ENCODE peak calls at places on chromosomes 6 and 20, in six cellular contexts. C is body of pancreas; F is left ventricle myocardium inferior; X is CD4-positive, alpha-beta T cell; I is cardiac muscle cell; W is psoas muscle. H is an unnamed sample.

GRCh38 chr6:36533321-36533720 is 14.0 kb downstream of the STK38 start:
- DNase-seq in I (no peak), F (no peak), W (no peak), C (no peak), X (no peak), H (no peak)

GRCh38 chr6:35833534-35833933 is 28.4 kb downstream of the LHFPL5 start:
- DNase-seq in F (no peak), X (no peak), W (no peak), I (no peak), C (no peak), H (no peak)

GRCh38 chr6:134223761-134224445 is 94.0 kb downstream of the SGK1 start:
- DNase-seq in I (no peak), F (no peak), X (no peak), C (no peak), W (no peak), H (no peak)

GRCh38 chr6:13383280-13384163 is 55.2 kb upstream of the TBC1D7 start:
- DNase-seq in W (no peak), I (no peak), F (no peak), X (no peak), C (peak), H (no peak)

GRCh38 chr6:20497200-20497820 is 36.9 kb upstream of the CDKAL1 start:
- DNase-seq in X (no peak), I (no peak), W (no peak), C (no peak), F (no peak), H (no peak)

GRCh38 chr6:36677059-36677749 is 1.3 kb upstream of the CDKN1A start:
- DNase-seq in C (no peak), W (no peak), I (no peak), X (no peak), F (no peak), H (no peak)

GRCh38 chr6:157242791-157243190 is 80.5 kb downstream of the TMEM242 start:
- DNase-seq in W (no peak), F (no peak), I (no peak), X (no peak), C (no peak), H (no peak)

GRCh38 chr6:159720708-159721107 is 6.6 kb upstream of the WTAP start:
- DNase-seq in F (no peak), W (no peak), X (peak), I (peak), C (peak), H (no peak)

GRCh38 chr6:112691289-112691688 is 344.2 kb downstream of the RFPL4B start:
- DNase-seq in F (no peak), I (no peak), C (no peak), W (no peak), X (no peak), H (no peak)

GRCh38 chr6:32047084-32047478 is 8.9 kb downstream of the CYP21A2 start:
- DNase-seq in I (no peak), F (peak), X (no peak), C (no peak), W (peak), H (peak)

GRCh38 chr6:36627801-36628246 is 33.7 kb downstream of the SRSF3 start:
- DNase-seq in I (no peak), W (no peak), X (no peak), C (peak), F (peak), H (peak)

GRCh38 chr20:32535953-32536823 is 48.9 kb downstream of the NOL4L start:
- DNase-seq in I (peak), X (peak), C (peak), F (peak), W (peak), H (no peak)

GRCh38 chr6:114634016-114634415 is 291.2 kb upstream of the HS3ST5 start:
- DNase-seq in W (no peak), F (no peak), C (no peak), I (no peak), X (no peak), H (no peak)

GRCh38 chr6:148887181-148887580 is 140.4 kb downstream of the UST start:
- DNase-seq in W (no peak), I (no peak), F (no peak), X (no peak), C (peak), H (no peak)

GRCh38 chr6:36668601-36669390 is 9.7 kb upstream of the CDKN1A start:
- DNase-seq in I (no peak), W (no peak), F (no peak), X (no peak), C (no peak), H (no peak)

GRCh38 chr6:63580704-63580961 is 8.4 kb downstream of the LOC128125822 start:
- DNase-seq in C (no peak), F (no peak), X (no peak), I (no peak), W (no peak), H (no peak)

GRCh38 chr6:147231589-147231988 is 27.4 kb downstream of the STXBP5 start:
- DNase-seq in C (no peak), F (no peak), X (no peak), I (no peak), W (no peak), H (no peak)

GRCh38 chr6:86477510-86478166 is 459.7 kb upstream of the HTR1E start:
- DNase-seq in W (no peak), F (no peak), I (peak), C (peak), X (no peak), H (no peak)

GRCh38 chr6:168155821-168156741 is 77.1 kb upstream of the FRMD1 start:
- DNase-seq in X (no peak), F (no peak), I (no peak), C (no peak), W (no peak), H (peak)

GRCh38 chr20:24199493-24199892 is 210.9 kb upstream of the GGTLC1 start:
- DNase-seq in I (no peak), W (no peak), F (no peak), X (no peak), C (no peak), H (no peak)

GRCh38 chr6:137191670-137192069 is 18.2 kb upstream of the IL22RA2 start:
- DNase-seq in F (no peak), W (no peak), X (no peak), C (no peak), I (no peak), H (no peak)

GRCh38 chr20:57165427-57166004 is 100.9 kb downstream of the BMP7 start:
- DNase-seq in X (no peak), W (no peak), F (no peak), C (no peak), I (no peak), H (peak)

GRCh38 chr6:14791525-14791924 is 454.3 kb upstream of the JARID2 start:
- DNase-seq in C (no peak), I (no peak), X (no peak), W (no peak), F (no peak), H (no peak)

GRCh38 chr6:105993769-105994521 is 92.2 kb upstream of the PRDM1 start:
- DNase-seq in X (peak), C (peak), F (peak), I (peak), W (peak), H (no peak)

GRCh38 chr20:41395669-41396664 is 29.3 kb upstream of the EMILIN3 start:
- DNase-seq in I (no peak), W (no peak), F (no peak), X (no peak), C (no peak), H (no peak)

GRCh38 chr20:36628076-36628475 is 17.9 kb downstream of the SLA2 start:
- DNase-seq in C (no peak), I (no peak), W (no peak), F (no peak), X (no peak), H (no peak)

GRCh38 chr6:27608916-27609883 is 136.3 kb upstream of the ZNF184 start:
- DNase-seq in F (no peak), X (no peak), C (peak), I (peak), W (no peak), H (no peak)
- TF ChIP-seq CTCF in F (no peak), X (peak), C (peak), I (peak), W (peak), H (no peak)

DNA sequence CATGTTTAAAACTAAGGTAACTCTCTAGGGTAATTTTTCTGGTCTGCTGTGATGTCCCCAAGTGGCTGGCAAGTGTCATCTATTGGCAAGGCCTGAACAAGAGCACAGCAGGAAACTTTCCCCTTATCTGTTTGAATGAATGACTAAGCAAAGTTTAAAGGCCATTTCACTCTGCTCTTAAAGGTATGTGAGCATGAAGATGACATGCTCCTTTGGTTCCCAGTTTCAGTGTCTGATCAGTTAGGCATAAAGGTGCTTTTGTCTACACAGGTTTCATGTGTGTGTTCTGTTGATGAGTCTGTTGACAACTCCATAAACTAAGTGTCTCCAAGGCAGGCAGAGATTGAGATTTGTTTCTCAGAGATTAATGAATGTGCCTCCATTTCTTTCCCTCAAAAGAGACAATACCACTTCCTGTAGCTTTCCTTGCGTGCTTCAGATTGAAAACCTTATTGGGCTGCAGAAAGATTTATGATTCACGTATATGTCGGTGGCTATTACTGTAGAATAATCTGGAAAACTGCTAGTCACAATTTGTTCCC is 83.9 kb downstream of the MAP3K7 start:
- DNase-seq in C (no peak), F (no peak), X (no peak), W (no peak), I (peak), H (no peak)
- H3K27ac ChIP-seq in C (no peak), F (no peak), X (no peak), W (no peak), I (peak), H (no peak)

DNA sequence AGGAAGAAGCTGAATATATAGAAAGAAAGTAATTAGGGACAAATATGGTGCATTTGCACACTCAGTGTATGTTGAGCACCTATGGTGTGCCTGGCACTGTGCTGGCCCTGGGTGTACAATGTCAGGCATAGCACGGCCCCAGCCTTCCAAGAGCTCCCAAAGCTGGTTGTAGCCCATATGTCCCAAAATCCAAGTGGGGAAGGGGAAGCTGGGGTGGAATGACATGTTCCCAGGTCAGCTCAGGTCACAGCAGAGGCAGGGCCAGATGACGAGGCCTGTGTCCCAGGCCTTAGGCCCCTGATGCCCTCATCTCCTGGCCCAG is 170.0 kb downstream of the VEGFA start:
- DNase-seq in F (no peak), C (no peak), X (no peak), W (no peak), I (no peak), H (peak)
- TF ChIP-seq CTCF in F (no peak), C (no peak), X (no peak), W (no peak), I (no peak), H (no peak)

GRCh38 chr6:89976141-89977020 is 82.1 kb downstream of the GJA10 start:
- DNase-seq in I (no peak), X (no peak), W (no peak), C (no peak), F (no peak), H (no peak)

GRCh38 chr6:89978749-89979145 is 84.5 kb downstream of the GJA10 start:
- DNase-seq in C (no peak), X (no peak), I (no peak), W (no peak), F (no peak), H (no peak)

GRCh38 chr6:89979473-89980119 is 85.3 kb downstream of the GJA10 start:
- DNase-seq in I (no peak), X (no peak), F (no peak), C (no peak), W (no peak), H (no peak)

GRCh38 chr6:89980353-89980752 is 86.1 kb downstream of the GJA10 start:
- DNase-seq in F (no peak), C (no peak), W (no peak), X (no peak), I (no peak), H (no peak)

DNA sequence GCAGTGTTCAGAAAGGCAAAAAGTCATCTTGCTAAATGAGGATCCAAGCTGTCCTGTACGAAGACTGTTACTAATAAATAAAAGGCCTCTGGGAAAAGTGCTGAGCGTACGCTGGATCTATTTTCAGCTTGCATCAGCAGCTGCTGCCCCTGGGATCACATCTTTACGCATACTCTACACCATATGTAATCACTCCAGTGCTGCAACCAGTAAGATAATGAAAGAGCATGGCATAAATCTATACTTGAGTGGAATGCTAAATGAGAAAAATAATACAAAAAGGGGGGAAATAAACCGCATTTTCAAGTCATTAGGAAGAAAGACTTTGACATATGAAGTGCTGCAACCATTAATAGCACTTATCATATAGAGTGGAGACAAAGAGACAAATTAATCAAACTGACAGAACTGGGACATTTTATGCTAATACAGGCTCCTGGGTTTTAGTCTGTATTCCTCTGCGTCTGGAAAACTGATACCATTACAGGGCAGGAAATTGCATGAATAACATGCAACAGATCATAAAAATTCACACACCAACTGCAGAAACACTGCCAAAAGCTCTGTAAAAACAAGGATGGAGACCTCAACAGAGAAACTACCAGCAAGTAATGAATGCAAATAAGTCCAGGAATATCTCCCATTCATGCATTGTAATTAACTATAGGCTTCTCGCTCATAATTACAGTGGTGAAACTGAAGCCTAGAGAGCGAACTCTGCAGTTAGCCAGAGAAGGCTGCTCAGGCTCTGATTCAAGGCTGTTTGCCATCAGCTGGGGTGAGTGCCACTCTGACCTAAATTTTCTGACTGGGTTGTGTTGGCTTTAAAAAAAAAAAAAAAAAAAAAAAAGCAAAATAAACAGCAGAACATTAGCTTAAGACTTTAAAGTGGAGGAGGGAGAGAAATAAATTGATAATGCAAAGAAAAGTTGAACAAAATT is 83.8 kb downstream of the GJA10 start:
- DNase-seq in C (peak), F (no peak), X (no peak), I (peak), W (peak), H (no peak)
- H3K27ac ChIP-seq in C (no peak), F (peak), X (no peak), I (no peak), W (peak), H (no peak)

DNA sequence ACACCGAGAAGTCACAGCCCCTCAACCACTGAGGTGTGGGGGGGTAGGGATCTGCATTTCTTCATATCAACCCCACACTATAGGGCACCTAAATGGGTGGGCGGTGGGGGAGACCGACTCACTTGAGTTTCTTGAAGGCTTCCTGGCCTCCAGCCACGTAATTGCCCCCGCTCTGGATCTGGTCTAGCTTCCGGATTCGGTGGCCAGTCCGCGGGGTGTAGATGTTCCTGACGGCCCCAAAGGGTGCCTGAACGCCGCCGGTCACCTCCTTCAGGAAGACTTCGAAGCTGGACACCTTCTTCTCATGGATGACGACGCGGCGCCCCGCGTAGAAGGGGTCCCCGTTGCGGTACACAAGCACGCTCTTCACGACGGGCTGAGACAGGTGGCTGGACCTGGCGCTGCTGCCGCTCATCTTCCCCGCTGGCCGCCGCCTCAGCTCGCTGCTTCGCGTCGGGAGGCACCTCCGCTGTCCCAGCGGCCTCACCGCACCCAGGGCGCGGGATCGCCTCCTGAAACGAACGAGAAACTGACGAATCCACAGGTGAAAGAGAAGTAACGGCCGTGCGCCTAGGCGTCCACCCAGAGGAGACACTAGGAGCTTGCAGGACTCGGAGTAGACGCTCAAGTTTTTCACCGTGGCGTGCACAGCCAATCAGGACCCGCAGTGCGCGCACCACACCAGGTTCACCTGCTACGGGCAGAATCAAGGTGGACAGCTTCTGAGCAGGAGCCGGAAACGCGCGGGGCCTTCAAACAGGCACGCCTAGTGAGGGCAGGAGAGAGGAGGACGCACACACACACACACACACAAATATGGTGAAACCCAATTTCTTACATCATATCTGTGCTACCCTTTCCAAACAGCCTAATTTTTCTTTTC is at the start of gene DCDC2:
- DNase-seq in C (peak), X (peak), F (no peak), W (peak), I (peak), H (peak)
- TF ChIP-seq CTCF in C (peak), X (no peak), F (no peak), W (no peak), I (no peak), H (no peak)

DNA sequence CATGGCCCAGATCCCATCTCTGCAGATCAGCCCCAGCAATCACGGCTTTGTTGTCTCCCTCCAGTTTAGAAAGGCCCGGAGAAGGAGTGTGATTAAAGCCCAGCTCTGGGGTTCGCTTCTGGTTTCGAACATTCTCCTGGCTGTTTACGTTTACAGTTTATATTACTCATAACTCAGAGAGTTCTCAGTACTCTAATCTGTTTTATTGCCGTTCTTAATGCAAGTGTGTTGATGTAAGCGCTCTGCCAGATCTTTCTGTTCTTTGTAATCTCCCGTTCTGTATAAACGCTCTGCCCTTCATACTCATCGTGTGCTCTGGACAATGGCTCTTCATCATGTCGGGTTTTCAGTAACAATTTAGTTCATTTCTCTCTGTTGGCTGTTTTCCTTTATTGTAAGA is 118.0 kb upstream of the PRND start:
- DNase-seq in F (no peak), I (no peak), X (no peak), C (no peak), W (no peak), H (no peak)
- H3K27ac ChIP-seq in F (peak), I (no peak), X (no peak), C (no peak), W (no peak), H (peak)